ENCODE peak calls at places on chromosomes 1 and 21, in four cellular contexts. G is HepG2, U is H1, X is K562. W is an unnamed sample.

GRCh38 chr1:5497471-5497870 is 494.8 kb downstream of the NPHP4 start:
- DNase-seq in G (no peak), U (no peak), X (no peak), W (no peak)

GRCh38 chr1:72498393-72498792 is 216.1 kb upstream of the NEGR1 start:
- DNase-seq in G (no peak), U (no peak), X (no peak), W (no peak)

GRCh38 chr1:182680901-182681300 is 3.5 kb downstream of the RGS8 start:
- DNase-seq in G (no peak), U (no peak), X (no peak), W (no peak)

GRCh38 chr1:45001011-45001481 is 10.1 kb downstream of the HECTD3 start:
- DNase-seq in G (no peak), U (no peak), X (peak; percentile 26), W (no peak)

GRCh38 chr1:51956528-51957509 is 33.7 kb downstream of the RAB3B start:
- DNase-seq in G (no peak), U (no peak), X (no peak), W (peak; percentile 56)

GRCh38 chr1:86788300-86789206 is 84.2 kb downstream of the SH3GLB1 start:
- DNase-seq in G (peak; percentile 78), U (peak; percentile 36), X (peak; percentile 22), W (peak; percentile 70)

GRCh38 chr21:46554431-46555224 is 50.3 kb downstream of the S100B start:
- DNase-seq in G (no peak), U (peak; percentile 39), X (no peak), W (no peak)

GRCh38 chr1:215376544-215377264 is 190.4 kb upstream of the KCTD3 start:
- DNase-seq in G (no peak), U (no peak), X (no peak), W (no peak)

GRCh38 chr1:47976267-47976666 is 20.9 kb downstream of the TRABD2B start:
- DNase-seq in G (no peak), U (no peak), X (no peak), W (no peak)

GRCh38 chr1:48823161-48823560 is 46.5 kb upstream of the BEND5 start:
- DNase-seq in G (no peak), U (no peak), X (no peak), W (no peak)

GRCh38 chr1:152309955-152310354 is 15.1 kb downstream of the FLG start:
- DNase-seq in G (no peak), U (no peak), X (no peak), W (no peak)

GRCh38 chr1:50139339-50139738 is 30.6 kb downstream of the ELAVL4 start:
- DNase-seq in G (no peak), U (no peak), X (no peak), W (no peak)

GRCh38 chr1:38962113-38962512 is 20.5 kb upstream of the RHBDL2 start:
- DNase-seq in G (no peak), U (no peak), X (no peak), W (no peak)

GRCh38 chr21:45153358-45154318 is 79.3 kb downstream of the ADARB1 start:
- DNase-seq in G (no peak), U (peak; percentile 23), X (no peak), W (no peak)

GRCh38 chr1:109151146-109151545 is 37.2 kb downstream of the ELAPOR1 start:
- DNase-seq in G (peak; percentile 49), U (peak; percentile 49), X (peak; percentile 55), W (peak; percentile 57)

GRCh38 chr21:20999567-21000169 is 1.5 kb downstream of the NCAM2 start:
- DNase-seq in G (peak; percentile 9), U (peak; percentile 70), X (peak; percentile 62), W (peak; percentile 46)

GRCh38 chr1:2480986-2481364 is 4.9 kb downstream of the PLCH2 start:
- DNase-seq in G (no peak), U (no peak), X (no peak), W (no peak)

GRCh38 chr21:42925114-42925907 is at the start of gene ERVH48-1:
- DNase-seq in G (no peak), U (no peak), X (no peak), W (no peak)

GRCh38 chr21:46600305-46600704 is 4.6 kb downstream of the S100B start:
- DNase-seq in G (no peak), U (no peak), X (no peak), W (no peak)

GRCh38 chr1:6491480-6491962 is at the start of gene PLEKHG5:
- DNase-seq in G (peak; percentile 59), U (no peak), X (no peak), W (peak; percentile 81)

GRCh38 chr21:44927587-44928461 is 7.1 kb upstream of the ITGB2 start:
- DNase-seq in G (peak; percentile 39), U (no peak), X (peak; percentile 64), W (no peak)

GRCh38 chr1:181089777-181090505 is 1.4 kb downstream of the IER5 start:
- DNase-seq in G (peak; percentile 30), U (peak; percentile 79), X (peak; percentile 68), W (peak; percentile 72)

GRCh38 chr21:33988237-33988835 is 72.7 kb upstream of the ATP5PO start:
- DNase-seq in G (no peak), U (no peak), X (peak; percentile 69), W (no peak)

GRCh38 chr1:220458936-220459335 is 69.0 kb upstream of the MARK1 start:
- DNase-seq in G (no peak), U (no peak), X (no peak), W (no peak)

GRCh38 chr1:234631721-234632125 is 21.7 kb upstream of the IRF2BP2 start:
- DNase-seq in G (peak; percentile 90), U (no peak), X (no peak), W (peak; percentile 98)

GRCh38 chr1:30905403-30905802 is 3.2 kb downstream of the SDC3 start:
- DNase-seq in G (no peak), U (no peak), X (no peak), W (no peak)

DNA sequence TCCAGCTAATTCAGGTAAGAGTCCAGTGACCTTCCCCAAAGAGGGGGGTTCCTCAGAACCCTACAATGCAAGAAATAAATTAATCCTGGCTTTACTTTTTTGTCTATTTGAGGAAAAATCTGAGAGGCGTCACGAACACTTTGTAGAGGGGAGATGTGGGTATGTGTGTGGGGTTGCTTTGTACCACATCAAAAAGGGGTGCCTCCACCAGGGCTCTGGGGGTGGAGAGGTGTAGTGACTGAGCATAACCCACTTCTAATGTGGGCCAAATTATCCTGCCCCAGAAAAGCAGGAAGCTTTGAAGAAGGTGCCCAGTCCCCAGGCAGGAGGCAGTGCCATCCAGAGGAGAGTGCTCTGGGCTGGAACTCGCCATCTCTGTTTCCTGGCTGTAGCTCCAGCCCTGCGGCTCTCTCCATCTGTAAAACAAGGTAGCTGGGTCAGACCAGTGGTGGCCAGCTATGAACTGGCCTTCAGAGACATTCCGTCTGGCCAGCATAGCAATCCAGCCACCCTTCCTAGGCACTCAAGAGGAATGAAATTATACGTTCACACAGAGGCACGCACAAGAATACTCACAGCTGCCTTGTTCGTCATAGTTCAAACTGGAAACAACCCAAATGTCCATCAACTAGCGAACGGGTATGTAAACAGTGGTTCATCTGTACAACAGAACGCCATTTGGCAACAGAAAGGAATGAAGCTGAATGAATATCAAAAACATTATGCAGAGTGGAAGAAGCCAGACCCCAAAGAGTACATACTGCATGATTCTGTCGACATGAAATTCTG is 45.4 kb upstream of the TNFRSF1B start:
- DNase-seq in G (no peak), U (no peak), X (no peak), W (no peak)
- TF ChIP-seq JUN in G (no peak), U (no peak), X (no peak), W (no peak)

GRCh38 chr1:53893999-53894636 is at the start of gene DIO1:
- DNase-seq in G (peak; percentile 51), U (no peak), X (no peak), W (no peak)
- H2AFZ ChIP-seq in G (peak within 1 kb of the TSS; percentile 64), U (no peak within 1 kb of the TSS), X (peak within 1 kb of the TSS; percentile 53), W (no peak within 1 kb of the TSS)

GRCh38 chr1:18646776-18647410 is 16.2 kb downstream of the PAX7 start:
- DNase-seq in G (no peak), U (peak; percentile 75), X (no peak), W (no peak)

GRCh38 chr1:18652791-18653190 is 22.1 kb downstream of the PAX7 start:
- DNase-seq in G (no peak), U (no peak), X (no peak), W (no peak)

GRCh38 chr1:18647681-18648214 is 17.1 kb downstream of the PAX7 start:
- DNase-seq in G (no peak), U (no peak), X (no peak), W (no peak)

GRCh38 chr1:18651727-18652126 is 21.1 kb downstream of the PAX7 start:
- DNase-seq in G (no peak), U (peak; percentile 68), X (no peak), W (no peak)

DNA sequence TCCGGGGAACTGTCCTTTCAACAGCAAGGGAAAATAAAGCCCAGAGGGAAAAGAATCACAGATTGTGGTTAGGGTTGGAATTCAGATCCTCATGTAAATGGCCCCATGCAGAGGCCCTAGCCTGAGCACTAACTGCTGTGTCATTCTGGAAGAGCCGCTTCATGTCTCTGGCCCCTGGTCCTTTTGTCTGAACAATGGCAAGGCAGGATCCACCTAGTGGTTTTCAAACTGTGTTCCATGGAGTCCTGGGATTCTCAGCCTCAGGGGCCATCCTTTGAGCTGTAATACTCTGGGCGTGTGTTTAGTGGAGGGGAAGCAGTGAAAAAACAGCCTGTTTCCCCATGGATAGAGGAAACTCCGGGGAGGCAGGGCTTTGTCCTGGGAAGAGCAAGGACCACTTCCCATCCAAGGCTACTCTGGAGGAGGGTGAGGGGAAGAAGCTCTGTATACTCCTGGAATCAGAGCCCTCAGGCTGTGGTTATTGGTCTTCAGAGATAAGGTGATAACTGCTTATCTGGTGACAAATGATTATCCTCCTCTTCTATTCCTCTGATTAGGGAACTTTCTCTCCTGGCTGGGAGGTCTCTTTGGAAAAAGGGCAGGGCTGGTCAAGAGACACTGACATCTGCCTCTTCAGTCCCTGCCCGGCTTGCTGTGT is 19.2 kb downstream of the PAX7 start:
- DNase-seq in G (no peak), U (peak; percentile 54), X (no peak), W (no peak)
- TF ChIP-seq JUN in G (no peak), U (no peak), X (no peak), W (no peak)

DNA sequence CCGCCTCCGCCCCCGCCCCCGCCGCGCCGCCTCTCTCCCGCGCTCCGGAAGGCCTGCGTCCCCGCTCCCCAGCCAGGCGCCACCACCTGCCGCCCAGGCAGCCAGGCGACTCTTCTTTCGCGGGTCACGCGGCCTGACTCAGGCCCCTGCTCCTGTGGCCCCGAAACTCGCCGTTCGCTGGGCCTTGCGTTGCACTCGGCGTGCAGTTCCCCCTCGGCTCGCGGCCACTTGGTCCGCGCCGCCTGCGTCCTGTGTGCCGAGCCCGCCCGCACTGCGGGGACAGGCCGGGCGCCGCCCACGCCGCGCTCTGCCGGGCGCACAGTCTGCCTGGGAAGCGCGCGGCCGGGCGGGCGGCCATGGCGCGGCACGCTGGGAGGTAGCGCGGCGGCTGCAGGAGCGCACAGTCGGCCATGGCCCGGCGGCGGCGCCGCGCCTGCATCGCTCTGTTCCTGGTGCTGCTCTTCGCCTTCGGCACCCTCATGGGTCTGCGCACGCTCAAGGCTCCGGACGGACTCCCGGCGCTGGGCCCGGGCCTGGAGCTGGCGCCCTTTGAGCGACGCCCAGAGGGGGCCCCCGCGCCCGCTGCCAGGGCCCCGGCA is at the start of gene MANEAL:
- DNase-seq in G (no peak), U (peak; percentile 60), X (peak; percentile 73), W (peak; percentile 24)
- H2AFZ ChIP-seq in G (no peak within 1 kb of the TSS), U (peak within 1 kb of the TSS; percentile 47), X (peak within 1 kb of the TSS; percentile 87), W (peak within 1 kb of the TSS; percentile 73)

GRCh38 chr1:60822252-60822651 is 260.1 kb upstream of the NFIA start:
- DNase-seq in G (no peak), U (no peak), X (no peak), W (no peak)

GRCh38 chr1:60826320-60827094 is 255.9 kb upstream of the NFIA start:
- DNase-seq in G (no peak), U (no peak), X (no peak), W (no peak)

GRCh38 chr1:60828944-60829343 is 253.4 kb upstream of the NFIA start:
- DNase-seq in G (peak; percentile 47), U (no peak), X (no peak), W (no peak)

GRCh38 chr1:60823151-60823550 is 259.2 kb upstream of the NFIA start:
- DNase-seq in G (no peak), U (no peak), X (no peak), W (no peak)

GRCh38 chr1:60825593-60825992 is 256.8 kb upstream of the NFIA start:
- DNase-seq in G (no peak), U (no peak), X (no peak), W (peak; percentile 80)
- TF ChIP-seq JUN in G (no peak), U (no peak), X (no peak), W (no peak)